ENCODE peak calls at places on chromosomes 2 and 18, in ten cellular contexts. Y, O, W, B, C, U, Q, T, N and V are unnamed samples.

GRCh38 chr2:36858551-36859365 is 107.6 kb downstream of the STRN start:
- DNase-seq in U (no peak), Q (no peak), Y (no peak), T (no peak), C (no peak), W (no peak), O (no peak), B (no peak), N (peak), V (no peak)

GRCh38 chr18:79523738-79524180 is 128.0 kb downstream of the NFATC1 start:
- DNase-seq in U (no peak), N (no peak), C (peak), W (no peak), Q (no peak), O (no peak), T (no peak), B (no peak), Y (no peak), V (no peak)

GRCh38 chr18:62334110-62334509 is 9.0 kb downstream of the TNFRSF11A start:
- DNase-seq in U (no peak), B (peak), T (no peak), C (no peak), W (no peak), O (peak), Y (no peak), Q (peak), N (no peak), V (no peak)

GRCh38 chr18:77111449-77112160 is 21.0 kb downstream of the MBP start:
- DNase-seq in W (no peak), O (no peak), C (peak), U (no peak), Q (no peak), B (no peak), T (no peak), N (no peak), Y (no peak), V (no peak)

GRCh38 chr18:58402247-58402646 is 226.6 kb downstream of the ALPK2 start:
- DNase-seq in Y (no peak), W (no peak), Q (peak), B (no peak), N (no peak), O (peak), U (no peak), C (no peak), T (no peak), V (peak)

GRCh38 chr2:101770672-101771071 is 73.2 kb downstream of the MAP4K4 start:
- DNase-seq in Q (peak), U (no peak), Y (no peak), W (peak), T (no peak), N (no peak), C (peak), O (peak), B (peak), V (no peak)

GRCh38 chr2:193963472-193964119 is 1693.4 kb upstream of the SLC39A10 start:
- DNase-seq in N (no peak), B (peak), U (no peak), O (peak), T (no peak), W (peak), Y (no peak), C (no peak), Q (peak), V (no peak)

GRCh38 chr2:99890616-99891259 is 251.7 kb downstream of the AFF3 start:
- DNase-seq in B (no peak), O (no peak), W (no peak), T (no peak), Q (no peak), Y (no peak), U (no peak), C (no peak), N (no peak), V (no peak)

GRCh38 chr2:68994864-68995263 is 18.1 kb upstream of the ANTXR1 start:
- DNase-seq in W (no peak), O (peak), Q (peak), N (no peak), Y (peak), C (no peak), T (peak), B (peak), U (peak), V (peak)

GRCh38 chr18:68699043-68699442 is 15.9 kb downstream of the TMX3 start:
- DNase-seq in O (peak), N (no peak), T (no peak), C (no peak), B (peak), W (no peak), Q (peak), U (no peak), Y (no peak), V (peak)

GRCh38 chr18:41747723-41748242 is 207.3 kb upstream of the PIK3C3 start:
- DNase-seq in N (no peak), Q (no peak), O (no peak), C (no peak), Y (no peak), T (no peak), B (no peak), W (no peak), U (no peak), V (no peak)

GRCh38 chr18:41744664-41745063 is 210.4 kb upstream of the PIK3C3 start:
- DNase-seq in Q (peak), O (no peak), U (no peak), N (no peak), W (no peak), B (no peak), T (no peak), C (no peak), Y (no peak), V (no peak)

GRCh38 chr18:41751161-41751560 is 203.9 kb upstream of the PIK3C3 start:
- DNase-seq in T (no peak), B (no peak), W (no peak), U (no peak), O (peak), Q (no peak), Y (no peak), C (no peak), N (no peak), V (no peak)

GRCh38 chr18:41745166-41746049 is 209.6 kb upstream of the PIK3C3 start:
- DNase-seq in W (peak), Y (peak), B (peak), C (peak), O (peak), N (no peak), Q (peak), T (no peak), U (peak), V (no peak)
- TF ChIP-seq CTCF in W (peak), Y (peak), B (peak), C (peak), O (peak), N (peak), Q (peak), T (no peak), U (peak), V (peak)

GRCh38 chr2:219510512-219511135 is 3.7 kb upstream of the ASIC4 start:
- DNase-seq in W (peak), Q (no peak), Y (no peak), C (no peak), U (no peak), N (no peak), O (no peak), B (no peak), T (no peak), V (no peak)
- H3K4me3 ChIP-seq in W (no peak), Q (no peak), Y (peak), C (no peak), U (no peak), N (no peak), O (no peak), B (no peak), T (no peak), V (no peak)

DNA sequence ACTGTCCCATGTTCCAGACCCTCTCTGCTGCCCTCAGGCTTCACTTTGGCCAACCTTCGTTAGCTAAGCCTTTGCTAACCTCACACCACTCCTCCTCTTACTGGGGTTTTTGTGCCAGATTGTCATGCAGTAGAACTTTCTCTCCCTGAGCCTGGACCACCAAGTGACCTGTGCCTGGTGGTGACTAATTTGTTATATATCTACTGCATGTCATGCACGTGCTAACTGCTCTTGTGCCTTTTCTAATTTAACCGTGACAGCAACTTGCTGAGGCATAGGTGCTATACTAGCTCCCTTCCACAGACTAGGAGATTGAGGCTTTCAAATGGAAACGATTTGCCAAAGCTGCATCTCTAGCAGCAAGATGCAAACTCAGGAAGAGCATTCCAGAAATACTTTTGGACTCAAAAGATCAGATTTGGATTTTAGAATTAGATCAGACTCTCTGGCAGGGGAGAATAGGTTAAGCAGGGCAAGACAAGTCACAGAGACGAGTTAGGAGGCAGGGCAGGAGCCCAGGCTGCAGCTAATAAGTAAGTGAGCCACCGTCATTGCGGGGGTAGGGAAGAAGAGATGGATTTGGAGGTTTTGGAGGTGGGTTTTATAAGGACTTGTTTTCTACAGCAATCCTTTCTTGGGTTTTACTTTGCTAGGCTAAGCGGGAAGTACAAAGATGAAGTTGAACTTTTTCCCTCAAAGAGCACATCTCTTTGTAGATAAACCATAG is 1.8 kb downstream of the PPP1R7 start:
- DNase-seq in W (no peak), U (no peak), Y (no peak), N (no peak), Q (no peak), T (no peak), B (no peak), C (no peak), O (no peak), V (no peak)
- TF ChIP-seq CTCF in W (no peak), U (no peak), Y (no peak), N (no peak), Q (no peak), T (no peak), B (no peak), C (no peak), O (no peak), V (no peak)

DNA sequence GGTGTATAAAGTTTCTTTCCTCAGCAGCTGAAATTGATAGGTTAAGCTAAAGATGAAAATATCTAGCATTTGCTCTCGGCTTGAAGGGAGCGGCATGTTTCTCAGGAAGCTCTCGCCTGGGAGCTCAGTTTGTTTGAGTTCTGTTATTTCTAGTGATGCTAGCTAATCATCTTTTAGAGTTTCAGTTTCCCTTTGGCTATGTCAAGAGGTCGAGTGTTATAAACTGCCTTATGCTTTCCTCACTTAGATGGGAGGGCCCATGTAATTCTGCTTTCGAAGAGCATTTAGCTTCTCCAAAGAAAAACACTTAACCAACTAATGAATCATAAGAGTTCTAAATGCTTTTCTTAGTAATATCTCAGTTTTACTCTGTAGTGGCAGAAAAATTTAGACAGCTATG is 33.6 kb downstream of the PLCL1 start:
- DNase-seq in U (no peak), W (no peak), T (no peak), C (no peak), O (no peak), Q (peak), B (peak), Y (no peak), N (peak), V (peak)
- H3K4me3 ChIP-seq in U (peak), W (no peak), T (peak), C (no peak), O (no peak), Q (peak), B (peak), Y (peak), N (no peak), V (peak)